ENCODE peak calls at places on chromosomes 12 and 14, in seven cellular contexts. E, X, B, Y, M, V and I are unnamed samples.

GRCh38 chr12:114823701-114824100 is 139.7 kb upstream of the TBX3 start:
- DNase-seq in E (no peak), X (no peak), B (no peak), Y (no peak), M (no peak), V (no peak), I (no peak)

GRCh38 chr14:39169541-39169900 is 612 bp downstream of the TRAPPC6B start:
- DNase-seq in E (no peak), X (no peak), B (no peak), Y (peak), M (peak), V (no peak), I (no peak)

GRCh38 chr14:69612014-69612758 is 790 bp downstream of the SUSD6 start:
- DNase-seq in E (peak), X (no peak), B (peak), Y (no peak), M (peak), V (peak), I (peak)

GRCh38 chr14:61174395-61175386 is 106.4 kb downstream of the TMEM30B start:
- DNase-seq in E (no peak), X (no peak), B (no peak), Y (peak), M (no peak), V (no peak), I (no peak)

GRCh38 chr14:72894623-72895378 is 900 bp upstream of the DPF3 start:
- DNase-seq in E (no peak), X (no peak), B (peak), Y (no peak), M (peak), V (peak), I (peak)

GRCh38 chr14:26281280-26281998 is 316.4 kb downstream of the NOVA1 start:
- DNase-seq in E (peak), X (peak), B (no peak), Y (peak), M (no peak), V (no peak), I (no peak)

GRCh38 chr12:120314220-120314619 is 12.1 kb downstream of the SIRT4 start:
- DNase-seq in E (peak), X (no peak), B (no peak), Y (no peak), M (no peak), V (no peak), I (peak)

GRCh38 chr12:18750087-18750486 is 12.2 kb downstream of the CAPZA3 start:
- DNase-seq in E (no peak), X (no peak), B (no peak), Y (no peak), M (no peak), V (no peak), I (no peak)

GRCh38 chr14:24935796-24936195 is 114.2 kb downstream of the STXBP6 start:
- DNase-seq in E (no peak), X (no peak), B (no peak), Y (no peak), M (no peak), V (no peak), I (no peak)

GRCh38 chr12:67647547-67648305 is 819 bp upstream of the DYRK2 start:
- DNase-seq in E (peak), X (peak), B (peak), Y (peak), M (peak), V (peak), I (peak)

GRCh38 chr12:67650127-67650495 is 1.6 kb downstream of the DYRK2 start:
- DNase-seq in E (peak), X (no peak), B (peak), Y (no peak), M (peak), V (peak), I (no peak)

GRCh38 chr12:67649165-67650126 is 901 bp downstream of the DYRK2 start:
- DNase-seq in E (peak), X (no peak), B (peak), Y (no peak), M (peak), V (peak), I (peak)

GRCh38 chr12:67647251-67647546 is 1.3 kb upstream of the DYRK2 start:
- DNase-seq in E (no peak), X (no peak), B (no peak), Y (no peak), M (no peak), V (no peak), I (peak)

GRCh38 chr12:67648306-67649164 is at the start of gene DYRK2:
- DNase-seq in E (peak), X (no peak), B (peak), Y (peak), M (peak), V (peak), I (peak)
- TF ChIP-seq CTCF in E (no peak), X (no peak), B (no peak), Y (peak), M (no peak), V (no peak), I (no peak)

DNA sequence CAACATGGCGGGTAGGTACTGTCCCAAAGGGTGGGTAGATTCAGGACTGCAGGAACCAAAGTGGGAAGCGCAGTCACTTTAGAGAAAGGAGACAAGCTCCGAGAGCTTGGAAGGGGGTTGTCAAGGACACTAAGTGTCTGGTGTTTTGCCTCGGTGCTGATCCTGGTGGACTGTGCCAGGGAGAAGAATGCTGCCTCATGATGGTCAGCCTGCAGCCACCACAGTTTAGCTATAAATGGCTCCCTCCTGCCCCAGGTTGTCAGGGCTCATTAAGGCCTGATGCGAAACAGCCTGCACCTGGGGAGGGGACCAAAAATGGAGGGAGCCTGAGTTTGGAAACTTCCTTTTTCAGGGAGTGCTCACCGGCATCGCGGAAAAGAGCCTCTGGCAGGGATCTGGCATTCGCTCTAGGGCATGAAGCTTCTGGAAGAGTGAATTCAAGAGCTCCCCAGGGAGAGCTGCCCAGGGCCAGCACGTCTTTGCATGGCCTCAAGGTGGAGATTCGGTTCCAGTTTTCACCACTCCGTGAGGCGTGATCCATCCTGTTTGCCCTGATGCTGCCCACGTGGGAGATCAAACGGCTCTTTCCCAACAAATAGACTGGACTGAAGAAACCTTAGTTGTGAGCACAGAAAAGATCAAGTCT is 164.0 kb downstream of the FOXN3 start:
- DNase-seq in E (no peak), X (no peak), B (no peak), Y (no peak), M (peak), V (peak), I (no peak)
- TF ChIP-seq CTCF in E (no peak), X (peak), B (no peak), Y (peak), M (no peak), V (no peak), I (no peak)

GRCh38 chr12:24109381-24110039 is 160.0 kb upstream of the SOX5 start:
- DNase-seq in E (no peak), X (peak), B (no peak), Y (peak), M (peak), V (no peak), I (no peak)
- TF ChIP-seq CTCF in E (no peak), X (peak), B (peak), Y (peak), M (peak), V (peak), I (peak)

GRCh38 chr12:113130457-113131135 is 5.0 kb downstream of the RASAL1 start:
- DNase-seq in E (no peak), X (no peak), B (no peak), Y (peak), M (peak), V (no peak), I (no peak)
- TF ChIP-seq CTCF in E (peak), X (peak), B (no peak), Y (peak), M (peak), V (no peak), I (no peak)